ENCODE peak calls at places on chromosomes 2 and 18, in five cellular contexts. One of them, this sample, is unnamed.

GRCh38 chr2:10061221-10061925 is 18.0 kb downstream of the KLF11 start:
- DNase-seq in psoas muscle: no peak
- DNase-seq in fibroblast of lung: no peak
- DNase-seq in prostate gland: no peak
- DNase-seq in IMR-90: no peak
- DNase-seq in this sample: no peak

GRCh38 chr2:120245520-120245835 is 7.2 kb upstream of the RALB start:
- DNase-seq in psoas muscle: peak; percentile 70
- DNase-seq in fibroblast of lung: no peak
- DNase-seq in prostate gland: peak; percentile 88
- DNase-seq in IMR-90: no peak
- DNase-seq in this sample: no peak

GRCh38 chr2:10575566-10576300 is 114.0 kb downstream of the NOL10 start:
- DNase-seq in psoas muscle: no peak
- DNase-seq in fibroblast of lung: peak; percentile 91
- DNase-seq in prostate gland: no peak
- DNase-seq in IMR-90: peak; percentile 95
- DNase-seq in this sample: peak; percentile 99

GRCh38 chr2:28134262-28134812 is 243.8 kb downstream of the BABAM2 start:
- DNase-seq in psoas muscle: no peak
- DNase-seq in fibroblast of lung: no peak
- DNase-seq in prostate gland: peak; percentile 63
- DNase-seq in IMR-90: no peak
- DNase-seq in this sample: peak; percentile 50

GRCh38 chr18:47545613-47546012 is 294.2 kb upstream of the SKOR2 start:
- DNase-seq in psoas muscle: no peak
- DNase-seq in fibroblast of lung: no peak
- DNase-seq in prostate gland: no peak
- DNase-seq in IMR-90: no peak
- DNase-seq in this sample: no peak

GRCh38 chr2:20913460-20913859 is 90.6 kb upstream of the LDAH start:
- DNase-seq in psoas muscle: no peak
- DNase-seq in fibroblast of lung: no peak
- DNase-seq in prostate gland: peak; percentile 74
- DNase-seq in IMR-90: no peak
- DNase-seq in this sample: no peak

GRCh38 chr2:178225011-178225817 is 30.9 kb downstream of the OSBPL6 start:
- DNase-seq in psoas muscle: no peak
- DNase-seq in fibroblast of lung: peak; percentile 89
- DNase-seq in prostate gland: no peak
- DNase-seq in IMR-90: peak; percentile 54
- DNase-seq in this sample: no peak

GRCh38 chr2:186459009-186459408 is 27.1 kb upstream of the ZC3H15 start:
- DNase-seq in psoas muscle: no peak
- DNase-seq in fibroblast of lung: peak; percentile 30
- DNase-seq in prostate gland: no peak
- DNase-seq in IMR-90: peak; percentile 28
- DNase-seq in this sample: peak; percentile 44

GRCh38 chr18:47901624-47902362 is 28.7 kb downstream of the SMAD2 start:
- DNase-seq in psoas muscle: no peak
- DNase-seq in fibroblast of lung: no peak
- DNase-seq in prostate gland: no peak
- DNase-seq in IMR-90: no peak
- DNase-seq in this sample: no peak

GRCh38 chr18:10453885-10454772 is at the start of gene APCDD1:
- DNase-seq in psoas muscle: peak; percentile 89
- DNase-seq in fibroblast of lung: peak; percentile 24
- DNase-seq in prostate gland: peak; percentile 70
- DNase-seq in IMR-90: no peak
- DNase-seq in this sample: no peak

GRCh38 chr2:207791579-207792243 is 22.0 kb upstream of the FZD5 start:
- DNase-seq in psoas muscle: no peak
- DNase-seq in fibroblast of lung: no peak
- DNase-seq in prostate gland: no peak
- DNase-seq in IMR-90: no peak
- DNase-seq in this sample: peak; percentile 81

GRCh38 chr2:71882949-71883472 is 264.7 kb downstream of the CYP26B1 start:
- DNase-seq in psoas muscle: peak; percentile 97
- DNase-seq in fibroblast of lung: peak; percentile 85
- DNase-seq in prostate gland: no peak
- DNase-seq in IMR-90: peak; percentile 78
- DNase-seq in this sample: peak; percentile 35

GRCh38 chr2:228593992-228594391 is 412.5 kb upstream of the SPHKAP start:
- DNase-seq in psoas muscle: no peak
- DNase-seq in fibroblast of lung: no peak
- DNase-seq in prostate gland: no peak
- DNase-seq in IMR-90: no peak
- DNase-seq in this sample: no peak

GRCh38 chr2:2831656-2832055 is 500.6 kb upstream of the MYT1L start:
- DNase-seq in psoas muscle: no peak
- DNase-seq in fibroblast of lung: no peak
- DNase-seq in prostate gland: no peak
- DNase-seq in IMR-90: no peak
- DNase-seq in this sample: no peak

GRCh38 chr2:197184959-197185586 is 125.5 kb downstream of the ANKRD44 start:
- DNase-seq in psoas muscle: peak; percentile 91
- DNase-seq in fibroblast of lung: peak; percentile 81
- DNase-seq in prostate gland: peak; percentile 60
- DNase-seq in IMR-90: peak; percentile 29
- DNase-seq in this sample: peak; percentile 29

GRCh38 chr2:239396881-239397681 is 3.7 kb downstream of the HDAC4 start:
- DNase-seq in psoas muscle: peak; percentile 73
- DNase-seq in fibroblast of lung: no peak
- DNase-seq in prostate gland: peak; percentile 94
- DNase-seq in IMR-90: no peak
- DNase-seq in this sample: peak; percentile 1

GRCh38 chr2:109446531-109447131 is 167.1 kb downstream of the SEPTIN10 start:
- DNase-seq in psoas muscle: no peak
- DNase-seq in fibroblast of lung: no peak
- DNase-seq in prostate gland: no peak
- DNase-seq in IMR-90: no peak
- DNase-seq in this sample: no peak

GRCh38 chr2:65789923-65790675 is 357.7 kb upstream of the SPRED2 start:
- DNase-seq in psoas muscle: no peak
- DNase-seq in fibroblast of lung: no peak
- DNase-seq in prostate gland: no peak
- DNase-seq in IMR-90: no peak
- DNase-seq in this sample: no peak

GRCh38 chr2:195899226-195899625 is 169.4 kb downstream of the DNAH7 start:
- DNase-seq in psoas muscle: no peak
- DNase-seq in fibroblast of lung: peak; percentile 66
- DNase-seq in prostate gland: no peak
- DNase-seq in IMR-90: peak; percentile 4
- DNase-seq in this sample: no peak

GRCh38 chr18:55406374-55407045 is 181.5 kb downstream of the TCF4 start:
- DNase-seq in psoas muscle: peak; percentile 50
- DNase-seq in fibroblast of lung: no peak
- DNase-seq in prostate gland: no peak
- DNase-seq in IMR-90: no peak
- DNase-seq in this sample: no peak

GRCh38 chr2:179594268-179595112 is 266.9 kb downstream of the ZNF385B start:
- DNase-seq in psoas muscle: no peak
- DNase-seq in fibroblast of lung: peak; percentile 16
- DNase-seq in prostate gland: no peak
- DNase-seq in IMR-90: no peak
- DNase-seq in this sample: no peak

GRCh38 chr2:128589681-128590080 is 271.0 kb upstream of the HS6ST1 start:
- DNase-seq in psoas muscle: no peak
- DNase-seq in fibroblast of lung: no peak
- DNase-seq in prostate gland: no peak
- DNase-seq in IMR-90: no peak
- DNase-seq in this sample: no peak

GRCh38 chr2:200829258-200829655 is 17.5 kb downstream of the BZW1 start:
- DNase-seq in psoas muscle: no peak
- DNase-seq in fibroblast of lung: no peak
- DNase-seq in prostate gland: no peak
- DNase-seq in IMR-90: no peak
- DNase-seq in this sample: no peak

GRCh38 chr2:233031556-233032500 is 644 bp upstream of the NEU2 start:
- DNase-seq in psoas muscle: no peak
- DNase-seq in fibroblast of lung: no peak
- DNase-seq in prostate gland: no peak
- DNase-seq in IMR-90: no peak
- DNase-seq in this sample: no peak

GRCh38 chr2:112433932-112434730 is 686 bp upstream of the RGPD8 start:
- DNase-seq in psoas muscle: no peak
- DNase-seq in fibroblast of lung: no peak
- DNase-seq in prostate gland: no peak
- DNase-seq in IMR-90: no peak
- DNase-seq in this sample: no peak

DNA sequence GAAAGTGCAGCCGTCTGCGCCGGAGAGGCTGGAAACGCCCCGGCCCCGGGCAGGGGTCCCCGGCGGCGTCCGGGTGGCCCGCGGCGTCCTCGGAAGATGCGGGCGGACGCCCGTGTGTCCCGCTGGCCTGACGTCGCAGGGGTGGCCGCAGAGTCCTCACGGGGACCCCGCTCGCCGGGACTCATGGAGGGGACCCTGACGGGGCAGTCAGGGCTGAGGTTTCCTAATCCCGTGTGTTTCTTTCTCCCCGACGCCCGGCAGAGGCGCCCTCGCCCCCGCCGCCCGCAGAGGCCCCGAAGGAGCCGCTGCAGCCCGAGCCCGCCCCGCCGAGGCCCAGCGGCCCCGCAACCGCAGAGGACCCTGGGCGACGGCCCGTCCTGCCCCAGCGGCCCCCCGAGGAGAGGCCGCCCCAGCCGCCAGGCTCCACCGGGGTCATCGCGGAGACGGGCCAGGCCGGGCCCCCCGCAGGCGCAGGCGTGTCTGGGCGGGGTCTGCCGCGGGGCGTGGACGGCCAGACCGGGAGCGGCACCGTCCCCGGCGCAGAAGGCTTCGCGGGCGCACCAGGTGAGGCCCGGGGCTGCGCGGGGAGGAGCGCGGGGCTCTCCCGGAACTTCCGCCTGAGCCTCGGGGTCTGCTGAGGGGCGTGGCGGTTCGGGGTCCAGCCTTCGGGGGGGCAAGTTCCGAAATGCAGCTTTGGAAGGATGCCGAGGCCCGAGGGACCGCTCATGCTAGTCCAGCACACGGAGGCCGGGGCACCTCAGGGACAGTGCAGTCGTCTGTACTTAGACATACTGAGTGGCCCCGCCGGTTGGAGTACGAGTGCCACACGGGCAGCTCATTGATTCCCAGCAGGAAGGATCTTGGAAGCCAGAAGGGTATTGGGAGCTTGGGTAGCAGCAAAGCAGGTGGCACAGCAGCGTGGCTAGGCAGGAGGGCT is 60.0 kb downstream of the EMILIN2 start:
- DNase-seq in psoas muscle: peak; percentile 60
- DNase-seq in fibroblast of lung: no peak
- DNase-seq in prostate gland: no peak
- DNase-seq in IMR-90: no peak
- DNase-seq in this sample: no peak
- H3K27me3 ChIP-seq in psoas muscle: no peaks in the 10 kb centered on the region
- H3K27me3 ChIP-seq in fibroblast of lung: no peaks in the 10 kb centered on the region
- H3K27me3 ChIP-seq in prostate gland: no peaks in the 10 kb centered on the region
- H3K27me3 ChIP-seq in IMR-90: peaks cover 40% of the 10 kb centered on the region
- H3K27me3 ChIP-seq in this sample: peaks cover 12% of the 10 kb centered on the region

GRCh38 chr2:75102011-75102410 is 97.3 kb downstream of the TACR1 start:
- DNase-seq in psoas muscle: no peak
- DNase-seq in fibroblast of lung: peak; percentile 26
- DNase-seq in prostate gland: no peak
- DNase-seq in IMR-90: no peak
- DNase-seq in this sample: no peak

GRCh38 chr2:75099521-75099922 is 99.8 kb downstream of the TACR1 start:
- DNase-seq in psoas muscle: no peak
- DNase-seq in fibroblast of lung: peak; percentile 44
- DNase-seq in prostate gland: no peak
- DNase-seq in IMR-90: no peak
- DNase-seq in this sample: no peak

GRCh38 chr2:75100011-75100680 is 99.2 kb downstream of the TACR1 start:
- DNase-seq in psoas muscle: no peak
- DNase-seq in fibroblast of lung: peak; percentile 96
- DNase-seq in prostate gland: no peak
- DNase-seq in IMR-90: peak; percentile 67
- DNase-seq in this sample: peak; percentile 57

GRCh38 chr2:75100691-75101236 is 98.6 kb downstream of the TACR1 start:
- DNase-seq in psoas muscle: no peak
- DNase-seq in fibroblast of lung: peak; percentile 80
- DNase-seq in prostate gland: no peak
- DNase-seq in IMR-90: no peak
- DNase-seq in this sample: no peak

DNA sequence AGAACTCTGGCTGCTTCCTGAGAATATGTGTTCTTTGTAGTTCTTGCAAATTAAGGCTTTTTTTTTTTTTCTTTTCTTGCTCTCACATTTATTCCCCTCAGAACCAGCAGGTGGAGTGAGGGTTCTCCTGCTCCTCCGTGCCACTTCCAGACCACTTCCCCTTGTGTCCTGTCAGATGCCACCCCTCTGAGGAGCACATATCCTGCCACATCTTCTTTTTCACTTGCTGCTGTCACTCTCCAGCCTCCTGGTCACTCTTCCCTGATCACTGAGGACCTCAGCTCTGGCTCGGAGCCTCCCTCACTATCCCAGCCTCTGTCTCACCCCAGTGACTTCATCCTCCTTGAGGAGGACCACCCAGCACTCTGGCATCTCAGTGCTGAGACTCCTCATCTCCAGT is 100.5 kb downstream of the TACR1 start:
- DNase-seq in psoas muscle: no peak
- DNase-seq in fibroblast of lung: peak; percentile 42
- DNase-seq in prostate gland: no peak
- DNase-seq in IMR-90: peak; percentile 31
- DNase-seq in this sample: peak; percentile 29
- H3K27me3 ChIP-seq in psoas muscle: no peaks in the 10 kb centered on the region
- H3K27me3 ChIP-seq in fibroblast of lung: no peaks in the 10 kb centered on the region
- H3K27me3 ChIP-seq in prostate gland: no peaks in the 10 kb centered on the region
- H3K27me3 ChIP-seq in IMR-90: peaks cover 2% of the 10 kb centered on the region
- H3K27me3 ChIP-seq in this sample: no peaks in the 10 kb centered on the region

GRCh38 chr2:45006942-45007287 is 2.3 kb downstream of the SIX2 start:
- DNase-seq in psoas muscle: no peak
- DNase-seq in fibroblast of lung: no peak
- DNase-seq in prostate gland: no peak
- DNase-seq in IMR-90: no peak
- DNase-seq in this sample: no peak

GRCh38 chr2:45007356-45007755 is 1.9 kb downstream of the SIX2 start:
- DNase-seq in psoas muscle: no peak
- DNase-seq in fibroblast of lung: no peak
- DNase-seq in prostate gland: no peak
- DNase-seq in IMR-90: no peak
- DNase-seq in this sample: no peak

GRCh38 chr2:45004569-45005181 is 4.6 kb downstream of the SIX2 start:
- DNase-seq in psoas muscle: no peak
- DNase-seq in fibroblast of lung: no peak
- DNase-seq in prostate gland: no peak
- DNase-seq in IMR-90: peak; percentile 2
- DNase-seq in this sample: no peak

GRCh38 chr2:45005261-45006002 is 3.8 kb downstream of the SIX2 start:
- DNase-seq in psoas muscle: no peak
- DNase-seq in fibroblast of lung: no peak
- DNase-seq in prostate gland: no peak
- DNase-seq in IMR-90: no peak
- DNase-seq in this sample: no peak

GRCh38 chr2:45006041-45006941 is 3.0 kb downstream of the SIX2 start:
- DNase-seq in psoas muscle: no peak
- DNase-seq in fibroblast of lung: no peak
- DNase-seq in prostate gland: no peak
- DNase-seq in IMR-90: no peak
- DNase-seq in this sample: no peak
- H3K27me3 ChIP-seq in psoas muscle: no peaks in the 10 kb centered on the region
- H3K27me3 ChIP-seq in fibroblast of lung: peaks cover 92% of the 10 kb centered on the region
- H3K27me3 ChIP-seq in prostate gland: peaks cover 22% of the 10 kb centered on the region
- H3K27me3 ChIP-seq in IMR-90: peaks cover 96% of the 10 kb centered on the region
- H3K27me3 ChIP-seq in this sample: no peaks in the 10 kb centered on the region

GRCh38 chr18:46334200-46334553 is 230.0 kb downstream of the HAUS1 start:
- DNase-seq in psoas muscle: no peak
- DNase-seq in fibroblast of lung: peak; percentile 7
- DNase-seq in prostate gland: no peak
- DNase-seq in IMR-90: no peak
- DNase-seq in this sample: no peak
- H3K27me3 ChIP-seq in psoas muscle: no peaks in the 10 kb centered on the region
- H3K27me3 ChIP-seq in fibroblast of lung: peaks cover 21% of the 10 kb centered on the region
- H3K27me3 ChIP-seq in prostate gland: no peaks in the 10 kb centered on the region
- H3K27me3 ChIP-seq in IMR-90: peaks cover 58% of the 10 kb centered on the region
- H3K27me3 ChIP-seq in this sample: no peaks in the 10 kb centered on the region

This sample was measured in bronchial epithelial cell.